ENCODE peak calls at places on chromosomes 12 and 14, in six cellular contexts. V is transverse colon; I is stimulated activated CD4-positive, alpha-beta T cell treated with anti-CD3 and anti-CD28 coated beads, Interleukin-4, amount 100 ng/mL, for 24 hours; D is upper lobe of left lung; K is Panc1; U is NCI-H524 treated with DMSO at 0.1 percent for 48 hours. A is an unnamed sample.
A peak's percentile ranks its signal among the peaks of the same experiment; 100 is the strongest.

GRCh38 chr12:97650242-97650641 is 187.6 kb downstream of the RMST start:
- DNase-seq in V (no peak), I (no peak), D (no peak), K (no peak), U (no peak), A (no peak)

GRCh38 chr12:3533703-3534386 is 42.8 kb downstream of the PRMT8 start:
- DNase-seq in V (peak; percentile 18), I (no peak), D (peak; percentile 51), K (no peak), U (peak; percentile 29), A (no peak)

GRCh38 chr14:87231336-87232026 is 761.5 kb downstream of the GALC start:
- DNase-seq in V (no peak), I (no peak), D (no peak), K (no peak), U (no peak), A (no peak)

GRCh38 chr12:83796527-83796926 is 1109.8 kb downstream of the TMTC2 start:
- DNase-seq in V (no peak), I (no peak), D (no peak), K (no peak), U (no peak), A (no peak)

GRCh38 chr12:14129601-14130178 is 148.3 kb upstream of the GRIN2B start:
- DNase-seq in V (no peak), I (no peak), D (no peak), K (no peak), U (peak; percentile 38), A (no peak)

GRCh38 chr14:74348241-74348734 is at the start of gene VRTN:
- DNase-seq in V (no peak), I (no peak), D (no peak), K (no peak), U (no peak), A (no peak)

GRCh38 chr14:97878727-97879126 is 1081.5 kb downstream of the VRK1 start:
- DNase-seq in V (peak; percentile 10), I (no peak), D (no peak), K (no peak), U (no peak), A (no peak)

GRCh38 chr14:96168581-96168980 is 36.1 kb upstream of the BDKRB2 start:
- DNase-seq in V (no peak), I (no peak), D (no peak), K (no peak), U (no peak), A (no peak)

GRCh38 chr14:55129428-55130193 is 559 bp downstream of the LGALS3 start:
- DNase-seq in V (peak; percentile 59), I (peak; percentile 40), D (peak; percentile 80), K (no peak), U (no peak), A (peak; percentile 45)

A was measured in BE2C.